ENCODE peak calls at places on chromosomes 4 and X, in six cellular contexts. One of them, this sample, is unnamed.
A peak's percentile ranks its signal among the peaks of the same experiment; 100 is the strongest.

GRCh38 chrX:16842684-16843083 is 27.5 kb downstream of the RBBP7 start:
- DNase-seq in SK-N-SH: no peak
- DNase-seq in K562: no peak
- DNase-seq in GM12878: no peak
- DNase-seq in GM12891: no peak
- DNase-seq in H1: no peak
- DNase-seq in this sample: no peak

GRCh38 chr4:86493460-86493859 is 100.7 kb upstream of the PTPN13 start:
- DNase-seq in GM12878: no peak
- DNase-seq in H1: no peak
- DNase-seq in SK-N-SH: no peak
- DNase-seq in GM12891: no peak
- DNase-seq in K562: no peak
- DNase-seq in this sample: no peak

GRCh38 chr4:8647094-8647570 is 54.6 kb downstream of the CPZ start:
- DNase-seq in H1: no peak
- DNase-seq in GM12891: no peak
- DNase-seq in SK-N-SH: no peak
- DNase-seq in GM12878: no peak
- DNase-seq in K562: no peak
- DNase-seq in this sample: no peak

GRCh38 chrX:40694833-40695232 is 40.5 kb downstream of the MED14 start:
- DNase-seq in GM12891: no peak
- DNase-seq in GM12878: no peak
- DNase-seq in H1: no peak
- DNase-seq in K562: no peak
- DNase-seq in SK-N-SH: no peak
- DNase-seq in this sample: no peak

GRCh38 chr4:53730431-53730830 is 139.1 kb upstream of the LNX1 start:
- DNase-seq in H1: no peak
- DNase-seq in K562: no peak
- DNase-seq in GM12878: no peak
- DNase-seq in GM12891: no peak
- DNase-seq in SK-N-SH: no peak
- DNase-seq in this sample: no peak

GRCh38 chrX:115341421-115341820 is 51.9 kb downstream of the LUZP4 start:
- DNase-seq in GM12891: no peak
- DNase-seq in SK-N-SH: no peak
- DNase-seq in K562: no peak
- DNase-seq in GM12878: no peak
- DNase-seq in H1: no peak
- DNase-seq in this sample: no peak

GRCh38 chr4:20219526-20219925 is 32.2 kb upstream of the SLIT2 start:
- DNase-seq in SK-N-SH: no peak
- DNase-seq in H1: no peak
- DNase-seq in GM12891: no peak
- DNase-seq in K562: no peak
- DNase-seq in GM12878: no peak
- DNase-seq in this sample: no peak

GRCh38 chr4:137949746-137950145 is 292.4 kb downstream of the SLC7A11 start:
- DNase-seq in GM12878: no peak
- DNase-seq in SK-N-SH: no peak
- DNase-seq in H1: no peak
- DNase-seq in K562: no peak
- DNase-seq in GM12891: no peak
- DNase-seq in this sample: no peak

GRCh38 chr4:126267689-126268088 is 952.9 kb downstream of the FAT4 start:
- DNase-seq in SK-N-SH: no peak
- DNase-seq in H1: no peak
- DNase-seq in GM12878: no peak
- DNase-seq in GM12891: no peak
- DNase-seq in K562: no peak
- DNase-seq in this sample: no peak

GRCh38 chr4:168501407-168501806 is 4.6 kb downstream of the PALLD start:
- DNase-seq in H1: no peak
- DNase-seq in GM12878: no peak
- DNase-seq in GM12891: no peak
- DNase-seq in K562: no peak
- DNase-seq in SK-N-SH: no peak
- DNase-seq in this sample: no peak

GRCh38 chr4:88991746-88992145 is 65.2 kb downstream of the FAM13A start:
- DNase-seq in K562: no peak
- DNase-seq in SK-N-SH: no peak
- DNase-seq in GM12891: no peak
- DNase-seq in GM12878: no peak
- DNase-seq in H1: no peak
- DNase-seq in this sample: no peak

DNA sequence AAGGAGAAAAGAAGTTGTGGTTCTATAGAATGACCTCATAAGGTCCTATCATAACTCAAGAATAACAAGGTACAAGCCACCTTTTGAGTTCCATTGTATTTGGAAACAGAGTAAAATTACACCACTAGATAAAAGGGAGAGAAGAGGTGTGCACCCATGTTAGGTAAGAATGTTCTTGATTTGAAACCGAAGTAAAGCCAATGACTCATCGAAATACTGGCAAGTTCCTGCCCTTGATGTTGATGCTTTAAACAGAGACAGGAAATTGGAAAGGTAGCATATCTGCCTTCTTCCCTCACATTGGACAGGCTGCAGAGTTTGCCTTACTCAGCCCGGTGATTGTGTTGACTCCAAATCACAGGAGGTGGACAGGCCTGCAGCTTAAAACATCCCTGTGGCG is 321.3 kb downstream of the NKX6-1 start:
- DNase-seq in GM12891: no peak
- DNase-seq in SK-N-SH: no peak
- DNase-seq in GM12878: no peak
- DNase-seq in K562: no peak
- DNase-seq in H1: no peak
- DNase-seq in this sample: no peak
- TF ChIP-seq TAF1 in GM12891: no peak
- TF ChIP-seq TAF1 in SK-N-SH: no peak
- TF ChIP-seq TAF1 in GM12878: no peak
- TF ChIP-seq TAF1 in K562: no peak
- TF ChIP-seq TAF1 in H1: no peak
- TF ChIP-seq TAF1 in this sample: no peak

DNA sequence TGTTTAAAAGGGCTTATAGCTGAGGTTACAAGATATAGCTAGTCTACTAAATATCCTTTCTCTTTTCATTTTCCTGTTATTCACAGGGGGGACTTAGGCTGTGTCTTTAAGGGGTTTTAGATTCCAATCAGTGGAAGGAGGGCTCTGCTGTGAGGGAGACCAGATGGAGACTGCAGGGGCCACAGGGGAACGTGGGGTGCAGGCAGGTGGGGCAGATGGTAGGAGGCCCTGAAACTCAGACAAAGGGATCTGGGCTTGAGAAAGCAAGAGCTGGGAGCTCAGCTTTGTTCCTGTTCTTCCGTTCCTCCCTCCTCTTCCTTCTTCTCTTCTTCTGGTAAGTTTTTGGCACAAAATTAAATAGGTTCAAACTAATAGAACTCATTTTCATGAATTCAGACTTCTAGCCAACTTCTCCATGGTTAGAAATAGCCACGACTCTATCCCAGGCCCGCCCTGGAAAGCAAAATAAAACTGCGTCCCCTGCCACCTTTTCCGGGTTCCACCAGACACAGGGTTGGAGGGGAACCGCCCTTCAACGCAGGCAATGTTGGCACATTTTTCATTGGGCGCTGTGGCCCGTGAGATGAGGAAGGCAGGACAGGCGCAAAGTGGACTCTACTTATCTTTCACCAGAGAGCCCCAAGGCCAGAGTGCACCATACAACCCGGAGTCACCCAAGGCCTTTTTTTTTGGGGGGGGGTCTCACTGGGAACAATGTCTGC is 3.5 kb upstream of the TMSB4X start:
- DNase-seq in GM12878: no peak
- DNase-seq in H1: no peak
- DNase-seq in SK-N-SH: no peak
- DNase-seq in GM12891: no peak
- DNase-seq in K562: no peak
- DNase-seq in this sample: no peak
- TF ChIP-seq POLR2AphosphoS5 in GM12878: no peak
- TF ChIP-seq POLR2AphosphoS5 in H1: no peak
- TF ChIP-seq POLR2AphosphoS5 in SK-N-SH: no peak
- TF ChIP-seq POLR2AphosphoS5 in GM12891: no peak
- TF ChIP-seq POLR2AphosphoS5 in K562: no peak
- TF ChIP-seq POLR2AphosphoS5 in this sample: peak; percentile 44

GRCh38 chr4:180542445-180543100 is 1700.6 kb upstream of the TENM3 start:
- DNase-seq in K562: no peak
- DNase-seq in H1: no peak
- DNase-seq in SK-N-SH: no peak
- DNase-seq in GM12878: no peak
- DNase-seq in GM12891: no peak
- DNase-seq in this sample: no peak
- TF ChIP-seq TAF1 in K562: no peak
- TF ChIP-seq TAF1 in H1: no peak
- TF ChIP-seq TAF1 in SK-N-SH: no peak
- TF ChIP-seq TAF1 in GM12878: no peak
- TF ChIP-seq TAF1 in GM12891: no peak
- TF ChIP-seq TAF1 in this sample: no peak

DNA sequence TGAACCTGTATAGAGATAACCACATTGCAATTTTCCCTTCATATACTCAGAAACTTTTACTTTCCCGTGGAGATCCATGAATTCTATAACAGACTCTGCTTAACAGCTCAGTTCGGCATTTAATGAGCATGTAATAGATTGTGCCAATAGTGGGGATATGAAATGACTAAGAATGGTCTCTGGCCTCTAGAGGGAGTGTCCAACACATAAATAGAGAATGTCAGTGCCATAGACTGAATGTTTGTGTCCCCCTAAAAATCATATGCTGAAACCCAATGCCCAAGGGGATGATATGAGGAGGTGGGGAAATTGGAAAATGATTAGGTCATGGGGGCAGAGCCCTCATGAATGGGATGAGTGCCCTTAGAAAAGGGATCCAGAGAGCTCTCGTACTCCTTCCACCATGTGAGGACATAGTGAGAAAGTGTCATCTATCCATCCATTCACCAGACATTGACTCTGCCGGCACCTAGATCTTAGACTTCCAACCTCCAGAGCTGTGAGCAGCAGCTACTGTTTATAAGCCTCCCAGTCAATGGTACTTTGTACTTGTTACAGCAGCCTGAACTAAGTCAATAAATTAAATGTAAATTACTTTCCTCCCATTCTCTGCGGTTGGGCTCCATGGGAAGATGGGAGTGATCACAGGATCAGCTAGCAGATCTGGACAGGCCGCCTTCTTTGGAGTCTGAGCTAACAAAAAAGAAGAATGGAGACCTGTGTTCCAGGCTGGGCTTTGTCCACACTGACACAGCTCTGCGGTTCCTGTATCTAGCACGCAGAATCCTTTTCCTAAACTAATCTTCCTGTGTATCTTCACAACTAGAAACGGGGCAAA is 28.1 kb upstream of the HPSE start:
- DNase-seq in K562: no peak
- DNase-seq in GM12878: no peak
- DNase-seq in GM12891: no peak
- DNase-seq in H1: no peak
- DNase-seq in SK-N-SH: peak; percentile 10
- DNase-seq in this sample: no peak
- TF ChIP-seq POLR2AphosphoS5 in K562: no peak
- TF ChIP-seq POLR2AphosphoS5 in GM12878: no peak
- TF ChIP-seq POLR2AphosphoS5 in GM12891: no peak
- TF ChIP-seq POLR2AphosphoS5 in H1: no peak
- TF ChIP-seq POLR2AphosphoS5 in SK-N-SH: no peak
- TF ChIP-seq POLR2AphosphoS5 in this sample: no peak

DNA sequence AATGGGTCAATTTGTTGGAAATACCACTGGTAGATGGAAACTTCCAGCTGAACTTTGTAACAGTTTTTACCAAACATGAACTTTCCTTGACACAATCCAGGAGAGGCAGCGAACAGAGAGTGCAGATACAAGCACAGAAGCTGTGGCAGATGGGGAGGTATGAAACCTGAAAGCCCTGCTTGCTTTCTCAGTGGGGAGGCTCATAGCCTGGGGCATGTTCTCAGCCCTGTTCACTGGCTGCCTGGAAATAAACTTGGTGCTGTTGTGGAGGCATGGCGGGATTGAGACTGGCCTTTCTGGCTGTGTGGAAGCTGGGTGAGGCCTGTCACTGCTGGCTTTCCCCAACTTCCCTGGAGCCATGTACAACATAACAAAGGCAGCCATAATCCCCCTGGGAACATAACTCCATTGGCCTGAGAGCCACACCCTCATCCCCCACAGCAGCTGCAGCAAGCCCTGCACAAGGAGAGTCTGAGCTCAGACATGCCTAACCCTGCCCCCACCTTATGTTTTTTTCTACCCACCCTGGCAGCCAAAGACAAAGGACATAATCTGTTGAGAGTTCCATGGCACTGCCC is 237.7 kb upstream of the TLL1 start:
- DNase-seq in H1: no peak
- DNase-seq in SK-N-SH: no peak
- DNase-seq in GM12891: no peak
- DNase-seq in K562: no peak
- DNase-seq in GM12878: no peak
- DNase-seq in this sample: no peak
- TF ChIP-seq TAF1 in H1: no peak
- TF ChIP-seq TAF1 in SK-N-SH: no peak
- TF ChIP-seq TAF1 in GM12891: no peak
- TF ChIP-seq TAF1 in K562: no peak
- TF ChIP-seq TAF1 in GM12878: no peak
- TF ChIP-seq TAF1 in this sample: no peak

GRCh38 chr4:153798901-153799707 is 10.2 kb upstream of the SFRP2 start:
- DNase-seq in SK-N-SH: no peak
- DNase-seq in K562: no peak
- DNase-seq in GM12878: no peak
- DNase-seq in H1: no peak
- DNase-seq in GM12891: no peak
- DNase-seq in this sample: no peak
- TF ChIP-seq POLR2AphosphoS5 in SK-N-SH: no peak
- TF ChIP-seq POLR2AphosphoS5 in K562: no peak
- TF ChIP-seq POLR2AphosphoS5 in GM12878: no peak
- TF ChIP-seq POLR2AphosphoS5 in H1: no peak
- TF ChIP-seq POLR2AphosphoS5 in GM12891: no peak
- TF ChIP-seq POLR2AphosphoS5 in this sample: no peak

GRCh38 chr4:26613242-26613641 is 29.4 kb downstream of the TBC1D19 start:
- DNase-seq in H1: no peak
- DNase-seq in GM12878: no peak
- DNase-seq in GM12891: no peak
- DNase-seq in K562: no peak
- DNase-seq in SK-N-SH: no peak
- DNase-seq in this sample: no peak
- TF ChIP-seq TAF1 in H1: no peak
- TF ChIP-seq TAF1 in GM12878: no peak
- TF ChIP-seq TAF1 in GM12891: no peak
- TF ChIP-seq TAF1 in K562: no peak
- TF ChIP-seq TAF1 in SK-N-SH: no peak
- TF ChIP-seq TAF1 in this sample: no peak